ENCODE peak calls at places on chromosomes 6 and 20, in four cellular contexts. One of them, this sample, is unnamed. For H3K4me1, the result is how much of the 10 kb centered on the place peaks cover.

GRCh38 chr20:62893700-62894099 is 32.1 kb upstream of the TCFL5 start:
- DNase-seq in suprapubic skin: no peak
- DNase-seq in HepG2: no peak
- DNase-seq in A549: no peak
- DNase-seq in this sample: no peak

GRCh38 chr20:3706774-3707507 is 5.5 kb downstream of the SIGLEC1 start:
- DNase-seq in suprapubic skin: no peak
- DNase-seq in HepG2: no peak
- DNase-seq in A549: no peak
- DNase-seq in this sample: no peak

GRCh38 chr20:24634855-24635254 is 165.4 kb downstream of the SYNDIG1 start:
- DNase-seq in suprapubic skin: peak
- DNase-seq in HepG2: peak
- DNase-seq in A549: peak
- DNase-seq in this sample: no peak

GRCh38 chr6:82097676-82098075 is 149.9 kb downstream of the IBTK start:
- DNase-seq in suprapubic skin: no peak
- DNase-seq in HepG2: peak
- DNase-seq in A549: no peak
- DNase-seq in this sample: no peak

GRCh38 chr6:150068786-150069648 is at the start of gene ULBP3:
- DNase-seq in suprapubic skin: peak
- DNase-seq in HepG2: peak
- DNase-seq in A549: peak
- DNase-seq in this sample: peak

GRCh38 chr6:46331461-46331860 is 159.8 kb downstream of the RCAN2 start:
- DNase-seq in suprapubic skin: no peak
- DNase-seq in HepG2: no peak
- DNase-seq in A549: no peak
- DNase-seq in this sample: no peak

GRCh38 chr6:138115877-138116660 is 8.8 kb upstream of the PERP start:
- DNase-seq in suprapubic skin: no peak
- DNase-seq in HepG2: peak
- DNase-seq in A549: peak
- DNase-seq in this sample: peak

GRCh38 chr6:108656834-108657233 is 96.1 kb downstream of the FOXO3 start:
- DNase-seq in suprapubic skin: no peak
- DNase-seq in HepG2: peak
- DNase-seq in A549: no peak
- DNase-seq in this sample: no peak

GRCh38 chr6:127933852-127934840 is 33.3 kb upstream of the THEMIS start:
- DNase-seq in suprapubic skin: no peak
- DNase-seq in HepG2: no peak
- DNase-seq in A549: no peak
- DNase-seq in this sample: no peak

GRCh38 chr20:19025430-19026120 is 186.9 kb upstream of the SLC24A3 start:
- DNase-seq in suprapubic skin: no peak
- DNase-seq in HepG2: no peak
- DNase-seq in A549: no peak
- DNase-seq in this sample: no peak

GRCh38 chr20:5642155-5642981 is 107.8 kb upstream of the SHLD1 start:
- DNase-seq in suprapubic skin: no peak
- DNase-seq in HepG2: no peak
- DNase-seq in A549: no peak
- DNase-seq in this sample: no peak

GRCh38 chr6:72446427-72446826 is 175.4 kb upstream of the KCNQ5 start:
- DNase-seq in suprapubic skin: no peak
- DNase-seq in HepG2: no peak
- DNase-seq in A549: no peak
- DNase-seq in this sample: no peak

GRCh38 chr20:10578607-10579006 is 95.2 kb downstream of the JAG1 start:
- DNase-seq in suprapubic skin: no peak
- DNase-seq in HepG2: peak
- DNase-seq in A549: no peak
- DNase-seq in this sample: no peak

GRCh38 chr20:36362978-36363713 is 57.0 kb downstream of the DLGAP4 start:
- DNase-seq in suprapubic skin: no peak
- DNase-seq in HepG2: no peak
- DNase-seq in A549: no peak
- DNase-seq in this sample: no peak

GRCh38 chr6:143741480-143741879 is 63.7 kb downstream of the PHACTR2 start:
- DNase-seq in suprapubic skin: no peak
- DNase-seq in HepG2: no peak
- DNase-seq in A549: no peak
- DNase-seq in this sample: no peak

GRCh38 chr20:63781181-63781580 is 41.6 kb downstream of the SLC2A4RG start:
- DNase-seq in suprapubic skin: no peak
- DNase-seq in HepG2: no peak
- DNase-seq in A549: no peak
- DNase-seq in this sample: no peak

GRCh38 chr6:10951675-10952282 is 64.9 kb downstream of the SYCP2L start:
- DNase-seq in suprapubic skin: no peak
- DNase-seq in HepG2: peak
- DNase-seq in A549: peak
- DNase-seq in this sample: no peak

GRCh38 chr6:149385998-149386646 is 13.9 kb upstream of the SUMO4 start:
- DNase-seq in suprapubic skin: no peak
- DNase-seq in HepG2: no peak
- DNase-seq in A549: no peak
- DNase-seq in this sample: no peak

GRCh38 chr6:18503588-18504231 is 116.6 kb downstream of the RNF144B start:
- DNase-seq in suprapubic skin: no peak
- DNase-seq in HepG2: peak
- DNase-seq in A549: peak
- DNase-seq in this sample: peak

GRCh38 chr6:37168809-37169457 is 1.0 kb upstream of the PIM1 start:
- DNase-seq in suprapubic skin: no peak
- DNase-seq in HepG2: no peak
- DNase-seq in A549: peak
- DNase-seq in this sample: no peak

GRCh38 chr6:106254636-106255035 is 70.9 kb downstream of the ATG5 start:
- DNase-seq in suprapubic skin: no peak
- DNase-seq in HepG2: no peak
- DNase-seq in A549: no peak
- DNase-seq in this sample: no peak

GRCh38 chr20:50434653-50435396 is 75.4 kb upstream of the PTPN1 start:
- DNase-seq in suprapubic skin: no peak
- DNase-seq in HepG2: peak
- DNase-seq in A549: no peak
- DNase-seq in this sample: no peak

GRCh38 chr20:51184289-51184688 is 161.4 kb upstream of the KCNG1 start:
- DNase-seq in suprapubic skin: no peak
- DNase-seq in HepG2: no peak
- DNase-seq in A549: no peak
- DNase-seq in this sample: no peak

GRCh38 chr6:110421749-110422443 is 6.5 kb upstream of the DDO start:
- DNase-seq in suprapubic skin: no peak
- DNase-seq in HepG2: no peak
- DNase-seq in A549: no peak
- DNase-seq in this sample: no peak

GRCh38 chr6:32436995-32437836 is 2.5 kb upstream of the HLA-DRA start:
- DNase-seq in suprapubic skin: no peak
- DNase-seq in HepG2: no peak
- DNase-seq in A549: no peak
- DNase-seq in this sample: no peak

GRCh38 chr6:134585529-134585873 is 267.6 kb upstream of the SGK1 start:
- DNase-seq in suprapubic skin: no peak
- DNase-seq in HepG2: no peak
- DNase-seq in A549: no peak
- DNase-seq in this sample: no peak

GRCh38 chr6:35445691-35446090 is 6.4 kb upstream of the FANCE start:
- DNase-seq in suprapubic skin: no peak
- DNase-seq in HepG2: no peak
- DNase-seq in A549: no peak
- DNase-seq in this sample: no peak

GRCh38 chr6:16783485-16783884 is 22.2 kb upstream of the ATXN1 start:
- DNase-seq in suprapubic skin: no peak
- DNase-seq in HepG2: no peak
- DNase-seq in A549: no peak
- DNase-seq in this sample: no peak

GRCh38 chr6:106637718-106638341 is 8.5 kb downstream of the QRSL1 start:
- DNase-seq in suprapubic skin: no peak
- DNase-seq in HepG2: no peak
- DNase-seq in A549: no peak
- DNase-seq in this sample: no peak

GRCh38 chr6:3119040-3119723 is 671 bp downstream of the BPHL start:
- DNase-seq in suprapubic skin: no peak
- DNase-seq in HepG2: peak
- DNase-seq in A549: peak
- DNase-seq in this sample: no peak

GRCh38 chr6:114083251-114083650 is 112.3 kb upstream of the HDAC2 start:
- DNase-seq in suprapubic skin: no peak
- DNase-seq in HepG2: no peak
- DNase-seq in A549: no peak
- DNase-seq in this sample: no peak

GRCh38 chr20:33910056-33910455 is 83.7 kb upstream of the RALY start:
- DNase-seq in suprapubic skin: no peak
- DNase-seq in HepG2: no peak
- DNase-seq in A549: no peak
- DNase-seq in this sample: no peak

GRCh38 chr6:56863366-56863765 is 91.5 kb upstream of the BEND6 start:
- DNase-seq in suprapubic skin: no peak
- DNase-seq in HepG2: peak
- DNase-seq in A549: peak
- DNase-seq in this sample: no peak

DNA sequence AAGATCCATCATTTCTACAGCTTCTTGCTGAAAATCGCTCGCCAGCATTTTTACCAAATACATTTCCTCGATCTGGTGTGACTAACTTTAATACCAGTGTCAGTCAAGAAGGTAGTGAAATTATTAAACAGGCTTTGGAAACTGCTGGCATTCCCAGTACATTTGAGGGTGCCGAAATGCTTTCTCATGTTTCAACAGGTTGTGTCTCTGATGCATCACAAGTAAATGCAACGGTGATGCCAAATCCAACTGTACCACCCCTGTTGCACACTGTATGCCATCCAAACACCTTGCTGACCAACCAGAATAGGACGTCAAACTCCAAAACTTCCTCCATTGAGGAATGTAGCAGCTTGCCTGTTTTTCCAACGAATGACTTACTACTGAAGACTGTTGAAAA is 64.4 kb upstream of the SMIM8 start:
- DNase-seq in suprapubic skin: no peak
- DNase-seq in HepG2: no peak
- DNase-seq in A549: no peak
- DNase-seq in this sample: no peak
- TF ChIP-seq POLR2A in suprapubic skin: no peak
- TF ChIP-seq POLR2A in HepG2: no peak
- TF ChIP-seq POLR2A in A549: no peak
- TF ChIP-seq POLR2A in this sample: no peak

GRCh38 chr6:47648031-47648430 is 50.3 kb upstream of the ADGRF4 start:
- DNase-seq in suprapubic skin: no peak
- DNase-seq in HepG2: no peak
- DNase-seq in A549: no peak
- DNase-seq in this sample: no peak
- H3K4me1 ChIP-seq in suprapubic skin: under half
- H3K4me1 ChIP-seq in HepG2: under half
- H3K4me1 ChIP-seq in A549: under half
- H3K4me1 ChIP-seq in this sample: under half

GRCh38 chr20:45436732-45437485 is 21.0 kb downstream of the PIGT start:
- DNase-seq in suprapubic skin: peak
- DNase-seq in HepG2: peak
- DNase-seq in A549: peak
- DNase-seq in this sample: peak
- TF ChIP-seq EP300 in suprapubic skin: no peak
- TF ChIP-seq EP300 in HepG2: no peak
- TF ChIP-seq EP300 in A549: no peak
- TF ChIP-seq EP300 in this sample: no peak

GRCh38 chr20:543369-544152 is at the start of gene CSNK2A1:
- DNase-seq in suprapubic skin: peak
- DNase-seq in HepG2: peak
- DNase-seq in A549: peak
- DNase-seq in this sample: peak
- TF ChIP-seq POLR2A in suprapubic skin: no peak
- TF ChIP-seq POLR2A in HepG2: peak
- TF ChIP-seq POLR2A in A549: peak
- TF ChIP-seq POLR2A in this sample: no peak

This sample was measured in stomach.